ENCODE peak calls at places on chromosomes 13 and 19, in four cellular contexts. E is GM12878, Q is HepG2, P is H1. K is an unnamed sample.

GRCh38 chr19:48900477-48901452 is 653 bp downstream of the NUCB1 start:
- DNase-seq in E (no peak), P (no peak), Q (peak; percentile 29), K (no peak)

GRCh38 chr19:46674416-46675178 is 13.6 kb upstream of the DACT3 start:
- DNase-seq in E (no peak), Q (no peak), P (no peak), K (no peak)

GRCh38 chr13:113616991-113617749 is 32.6 kb downstream of the TFDP1 start:
- DNase-seq in Q (no peak), P (peak; percentile 25), E (no peak), K (peak; percentile 57)

GRCh38 chr13:23069571-23069970 is 111.2 kb upstream of the SGCG start:
- DNase-seq in E (no peak), P (no peak), Q (no peak), K (no peak)

GRCh38 chr13:58869566-58869965 is 1238.0 kb downstream of the PCDH17 start:
- DNase-seq in Q (no peak), E (no peak), P (no peak), K (no peak)

GRCh38 chr19:55688422-55689218 is 13.6 kb downstream of the EPN1 start:
- DNase-seq in P (no peak), Q (no peak), E (no peak), K (no peak)

GRCh38 chr19:10551698-10552301 is 8.1 kb downstream of the ATG4D start:
- DNase-seq in P (no peak), E (no peak), Q (no peak), K (no peak)

GRCh38 chr19:35908977-35909683 is 1.0 kb upstream of the TYROBP start:
- DNase-seq in Q (no peak), E (no peak), P (no peak), K (no peak)

GRCh38 chr13:106424805-106425204 is 110.7 kb downstream of the EFNB2 start:
- DNase-seq in P (no peak), Q (no peak), E (no peak), K (no peak)

GRCh38 chr19:35117791-35118190 is 2.2 kb downstream of the FXYD3 start:
- DNase-seq in E (no peak), Q (no peak), P (no peak), K (no peak)

DNA sequence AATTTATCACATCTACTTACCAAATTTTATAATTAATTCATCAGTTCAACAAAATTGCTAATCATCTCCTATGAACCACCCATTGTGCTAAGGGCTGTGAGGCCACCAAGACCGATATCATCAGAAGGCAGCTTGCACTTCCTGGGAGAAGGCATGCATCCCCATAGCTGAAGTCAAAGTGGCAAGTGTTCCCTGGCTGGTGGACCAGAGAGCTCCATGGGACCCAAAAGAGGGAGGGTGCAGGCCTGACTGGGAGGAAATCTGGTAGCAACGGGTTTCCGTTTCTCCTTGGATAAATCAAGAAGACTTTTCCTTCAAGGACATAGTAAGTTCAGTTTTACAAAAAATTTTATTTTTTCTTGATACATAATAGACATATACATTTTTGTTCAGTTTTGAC is 325.2 kb downstream of the FGF9 start:
- DNase-seq in P (no peak), E (no peak), Q (no peak), K (no peak)
- TF ChIP-seq YY1 in P (no peak), E (no peak), Q (no peak), K (no peak)

GRCh38 chr19:7236153-7236552 is 58.1 kb downstream of the INSR start:
- DNase-seq in Q (no peak), P (no peak), E (no peak), K (no peak)
- TF ChIP-seq SUZ12 in Q (no peak), P (no peak), E (no peak), K (no peak)

GRCh38 chr19:58336820-58337219 is 10.0 kb downstream of the ZSCAN22 start:
- DNase-seq in Q (no peak), E (no peak), P (no peak), K (no peak)
- H3K36me3 ChIP-seq in Q (peaks cover 38% of the 10 kb centered on the region), E (peaks cover 11% of the 10 kb centered on the region), P (peaks cover 4% of the 10 kb centered on the region), K (peaks cover 59% of the 10 kb centered on the region)

DNA sequence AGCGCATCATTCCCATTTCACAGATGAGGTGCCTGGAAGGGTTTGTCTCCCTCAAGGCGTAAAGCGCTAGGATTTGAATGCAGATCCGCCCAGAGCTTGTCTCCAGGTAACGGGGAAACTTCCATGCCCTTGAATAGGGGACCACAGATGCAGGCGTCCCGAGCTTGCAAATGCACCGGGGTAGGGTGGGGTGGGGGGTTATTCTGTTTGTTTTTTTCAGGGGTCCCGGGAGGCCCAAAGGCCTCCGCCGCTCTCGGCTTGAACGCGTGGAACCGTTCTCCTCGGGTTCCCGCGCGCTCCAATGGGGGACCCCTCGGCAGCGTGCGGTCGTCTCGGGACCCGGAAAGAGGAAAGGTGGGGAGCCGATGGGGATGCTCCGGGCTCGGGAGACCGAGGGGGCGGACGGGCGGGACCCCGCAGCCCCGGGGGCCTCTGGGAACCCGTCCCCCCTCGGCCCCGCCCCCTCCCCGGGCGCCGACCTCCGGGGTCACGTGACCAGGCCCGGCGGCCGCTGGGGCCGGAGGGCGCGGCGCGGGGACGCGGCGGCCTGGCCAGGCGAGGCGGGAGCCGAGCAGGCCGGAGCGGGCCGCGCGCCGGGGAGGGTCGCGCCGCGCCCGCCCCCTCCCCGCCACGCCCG is at the start of gene PKN1:
- DNase-seq in P (no peak), E (no peak), Q (no peak), K (peak; percentile 30)
- TF ChIP-seq YY1 in P (no peak), E (no peak), Q (no peak), K (no peak)

GRCh38 chr19:1234041-1234669 is 3.6 kb downstream of the CBARP start:
- DNase-seq in P (no peak), E (no peak), Q (no peak), K (no peak)

GRCh38 chr19:1234670-1235380 is 3.0 kb downstream of the CBARP start:
- DNase-seq in Q (no peak), P (no peak), E (no peak), K (no peak)

GRCh38 chr19:1236566-1236965 is 1.2 kb downstream of the CBARP start:
- DNase-seq in E (no peak), Q (no peak), P (no peak), K (no peak)

GRCh38 chr19:1237027-1237659 is 662 bp downstream of the CBARP start:
- DNase-seq in E (no peak), P (no peak), Q (no peak), K (no peak)

DNA sequence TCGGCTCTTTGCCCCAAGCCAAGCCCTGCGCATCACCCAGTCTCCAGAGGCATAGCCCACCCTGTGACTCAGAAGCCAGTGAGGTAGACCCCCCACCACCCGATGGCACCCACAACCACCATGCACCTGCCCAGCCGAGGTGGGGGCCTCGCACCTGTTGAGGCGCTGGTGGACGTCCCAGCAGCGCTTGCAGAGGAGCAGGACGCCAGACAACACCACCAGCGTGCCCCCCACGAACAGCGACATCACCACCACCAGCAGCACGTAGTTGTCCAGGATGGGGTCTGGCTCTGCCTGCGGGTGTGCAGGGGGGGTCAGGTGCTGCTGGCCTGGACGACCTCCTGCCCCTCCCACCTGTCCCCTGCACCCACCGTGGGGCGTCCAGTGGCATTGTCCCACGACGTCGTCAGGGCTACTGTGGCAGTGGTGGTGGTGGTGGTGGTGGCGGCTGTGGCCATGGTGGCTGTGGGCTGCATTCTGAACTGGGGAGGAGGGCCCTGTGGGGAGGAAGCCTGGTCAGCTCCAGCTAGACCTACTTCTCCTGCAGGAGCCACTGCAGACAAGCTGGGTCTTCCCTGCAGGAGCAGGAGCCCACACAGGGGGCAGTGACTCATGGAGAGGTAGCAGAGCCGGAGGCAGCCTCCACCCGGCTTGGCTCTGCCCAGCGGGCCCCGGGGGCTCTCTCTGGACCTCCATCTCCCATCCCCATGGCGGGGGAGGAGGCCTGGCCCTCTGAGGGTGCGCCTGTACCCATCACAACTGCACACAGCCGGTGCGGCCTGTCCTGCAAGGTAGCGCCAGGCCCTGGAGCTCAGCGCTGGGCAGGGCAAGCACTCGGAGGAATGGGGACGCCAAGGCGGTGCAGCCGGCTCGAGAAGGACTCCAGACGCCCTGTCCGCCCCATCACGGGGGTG is 1.9 kb downstream of the CBARP start:
- DNase-seq in P (no peak), Q (no peak), E (no peak), K (no peak)
- TF ChIP-seq SUZ12 in P (no peak), Q (no peak), E (no peak), K (no peak)

GRCh38 chr19:16856091-16856490 is 26.9 kb downstream of the SIN3B start:
- DNase-seq in P (no peak), E (no peak), Q (no peak), K (no peak)
- H3K36me3 ChIP-seq in P (peaks cover 11% of the 10 kb centered on the region), E (peaks cover 13% of the 10 kb centered on the region), Q (peaks cover 41% of the 10 kb centered on the region), K (peaks cover 70% of the 10 kb centered on the region)

GRCh38 chr19:19043481-19043880 is 10.1 kb downstream of the ARMC6 start:
- DNase-seq in Q (no peak), E (no peak), P (no peak), K (no peak)

GRCh38 chr19:19040417-19040816 is 7.0 kb downstream of the ARMC6 start:
- DNase-seq in Q (peak; percentile 76), P (no peak), E (no peak), K (no peak)

GRCh38 chr19:19043881-19044280 is 10.5 kb downstream of the ARMC6 start:
- DNase-seq in Q (no peak), P (no peak), E (no peak), K (no peak)

GRCh38 chr19:19042732-19043274 is 9.4 kb downstream of the ARMC6 start:
- DNase-seq in E (no peak), Q (no peak), P (no peak), K (no peak)

DNA sequence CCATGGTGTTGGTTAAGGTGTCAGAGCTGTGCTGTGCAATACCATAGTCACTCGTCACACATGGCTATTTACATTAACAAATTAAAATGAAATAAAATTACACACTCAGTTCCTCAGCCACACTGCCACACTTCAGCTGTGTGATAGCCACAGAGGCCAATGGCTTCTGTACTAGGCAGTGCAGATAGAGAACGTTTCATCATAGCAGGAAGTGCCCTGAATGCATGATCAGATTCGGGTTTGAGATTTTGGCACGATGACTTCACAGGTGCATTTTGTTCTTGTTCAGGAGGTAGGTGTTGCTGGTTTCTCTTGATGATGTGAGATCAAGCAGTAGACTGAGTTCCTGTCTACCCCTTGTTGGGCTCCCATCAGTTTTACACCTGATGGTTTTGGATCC is 6.5 kb downstream of the ARMC6 start:
- DNase-seq in P (no peak), E (no peak), Q (no peak), K (no peak)
- TF ChIP-seq YY1 in P (no peak), E (peak; percentile 14), Q (no peak), K (no peak)